ENCODE peak calls at places on chromosome 18, in six cellular contexts. C is GM23248, P is HepG2, N is GM23338, I is right lobe of liver, G is OCI-LY7. Y is an unnamed sample.

GRCh38 chr18:76968073-76968472 is 145.7 kb downstream of the ZNF236 start:
- DNase-seq in P (no peak), G (no peak), C (no peak), I (no peak), N (peak; percentile 88), Y (no peak)

GRCh38 chr18:22504665-22505064 is 87.0 kb upstream of the CTAGE1 start:
- DNase-seq in N (no peak), P (no peak), I (no peak), G (no peak), C (peak; percentile 75), Y (no peak)

GRCh38 chr18:44601447-44601846 is 79.2 kb upstream of the SETBP1 start:
- DNase-seq in N (no peak), P (no peak), G (no peak), C (peak; percentile 92), I (no peak), Y (no peak)

GRCh38 chr18:25827961-25828561 is 262.4 kb downstream of the SS18 start:
- DNase-seq in G (no peak), C (peak; percentile 29), P (peak; percentile 56), I (no peak), N (peak; percentile 34), Y (no peak)

GRCh38 chr18:12321331-12321730 is 13.3 kb downstream of the TUBB6 start:
- DNase-seq in N (no peak), I (no peak), G (peak; percentile 25), P (no peak), C (peak; percentile 24), Y (no peak)

GRCh38 chr18:57915848-57916596 is 112.9 kb upstream of the ATP8B1 start:
- DNase-seq in G (peak; percentile 9), N (no peak), P (peak; percentile 17), C (no peak), I (no peak), Y (peak; percentile 6)

GRCh38 chr18:9814431-9814830 is 71.3 kb upstream of the TXNDC2 start:
- DNase-seq in N (no peak), C (peak; percentile 78), G (no peak), P (peak; percentile 75), I (no peak), Y (no peak)

GRCh38 chr18:11050966-11051365 is 98.4 kb downstream of the PIEZO2 start:
- DNase-seq in G (no peak), C (no peak), P (no peak), I (no peak), N (no peak), Y (no peak)

GRCh38 chr18:67385455-67385854 is 131.1 kb downstream of the DSEL start:
- DNase-seq in P (peak; percentile 78), G (no peak), N (no peak), I (no peak), C (peak; percentile 14), Y (no peak)

GRCh38 chr18:68623342-68623741 is 91.6 kb downstream of the TMX3 start:
- DNase-seq in C (peak; percentile 86), I (no peak), G (peak; percentile 16), P (peak; percentile 47), N (peak; percentile 87), Y (no peak)

GRCh38 chr18:46034230-46034629 is 37.8 kb downstream of the PSTPIP2 start:
- DNase-seq in I (no peak), N (no peak), G (no peak), P (no peak), C (peak; percentile 51), Y (no peak)

GRCh38 chr18:31738460-31739407 is 21.9 kb downstream of the SLC25A52 start:
- DNase-seq in C (peak; percentile 9), I (peak; percentile 89), N (no peak), G (no peak), P (peak; percentile 69), Y (no peak)

GRCh38 chr18:76363451-76364120 is 131.5 kb downstream of the ZNF516 start:
- DNase-seq in I (no peak), C (peak; percentile 52), P (peak; percentile 32), N (no peak), G (no peak), Y (no peak)

GRCh38 chr18:3162181-3162580 is 57.6 kb downstream of the MYOM1 start:
- DNase-seq in G (no peak), I (no peak), C (no peak), N (peak; percentile 22), P (no peak), Y (no peak)

GRCh38 chr18:30486856-30487255 is 555.7 kb downstream of the DSC3 start:
- DNase-seq in C (peak; percentile 19), I (no peak), G (no peak), N (no peak), P (no peak), Y (no peak)

GRCh38 chr18:57789759-57790158 is 13.4 kb downstream of the ATP8B1 start:
- DNase-seq in C (peak; percentile 49), I (no peak), P (no peak), N (no peak), G (no peak), Y (no peak)

GRCh38 chr18:34509879-34510586 is 200.1 kb upstream of the DTNA start:
- DNase-seq in G (no peak), N (no peak), P (no peak), I (no peak), C (no peak), Y (no peak)

GRCh38 chr18:32200766-32201165 is 10.9 kb downstream of the MEP1B start:
- DNase-seq in P (no peak), C (no peak), G (no peak), N (no peak), I (no peak), Y (no peak)

GRCh38 chr18:34626404-34627137 is 83.5 kb upstream of the DTNA start:
- DNase-seq in G (no peak), P (no peak), C (no peak), N (no peak), I (no peak), Y (no peak)

GRCh38 chr18:36158261-36158867 is 28.7 kb downstream of the ELP2 start:
- DNase-seq in G (no peak), P (no peak), C (peak; percentile 85), N (no peak), I (no peak), Y (no peak)

GRCh38 chr18:45993441-45993840 is 26.3 kb upstream of the EPG5 start:
- DNase-seq in N (no peak), P (no peak), C (peak; percentile 85), I (no peak), G (no peak), Y (no peak)

GRCh38 chr18:8162797-8163196 is 446.4 kb upstream of the RAB12 start:
- DNase-seq in I (no peak), C (no peak), P (no peak), G (no peak), N (peak; percentile 9), Y (no peak)

GRCh38 chr18:27428716-27429475 is 243.8 kb upstream of the CHST9 start:
- DNase-seq in C (no peak), P (no peak), N (no peak), I (no peak), G (no peak), Y (no peak)

DNA sequence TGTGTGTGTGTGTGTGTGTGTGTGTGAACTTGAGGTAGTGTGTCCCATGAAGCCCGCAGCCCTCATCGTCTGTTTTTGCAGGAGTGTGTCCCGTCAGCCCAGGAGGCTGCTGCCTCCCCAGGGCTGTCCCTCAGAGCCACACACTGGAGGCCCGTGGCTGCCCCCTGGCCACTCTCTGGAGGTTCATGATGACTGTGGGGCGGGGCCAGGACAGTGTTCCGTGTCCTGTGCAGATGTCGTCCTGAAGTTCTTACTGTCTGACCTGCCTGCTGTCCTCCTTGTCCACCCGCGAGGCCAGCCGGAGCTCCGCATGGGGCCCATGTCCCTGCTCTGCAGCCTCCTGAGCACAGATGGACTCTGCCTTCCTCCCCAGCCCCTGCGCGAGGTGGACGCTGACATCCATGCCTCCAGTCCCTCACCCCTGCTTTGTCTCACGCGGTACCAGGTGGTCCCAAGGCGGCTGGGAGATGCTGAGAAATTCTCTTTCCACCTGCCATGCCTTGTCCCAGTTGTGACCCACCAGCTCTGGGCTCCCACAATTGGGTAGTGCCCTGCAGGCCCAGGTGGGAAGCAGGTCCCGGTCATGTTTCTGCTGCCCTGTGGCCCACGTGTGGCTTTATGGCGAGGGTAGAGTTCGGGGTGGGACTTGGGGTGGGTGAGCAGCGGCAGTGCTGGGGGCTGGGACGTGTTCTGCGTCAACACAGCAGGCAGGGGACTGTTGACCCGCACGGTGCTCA is 92.7 kb downstream of the NFATC1 start:
- DNase-seq in G (no peak), C (no peak), N (no peak), P (no peak), I (peak; percentile 33), Y (no peak)
- H3K4me1 ChIP-seq in G (no peaks in the 10 kb centered on the region), C (peaks cover 13% of the 10 kb centered on the region), N (no peaks in the 10 kb centered on the region), P (no peaks in the 10 kb centered on the region), I (no peaks in the 10 kb centered on the region), Y (no peaks in the 10 kb centered on the region)

GRCh38 chr18:48828201-48828580 is 122.6 kb downstream of the SMAD7 start:
- DNase-seq in C (no peak), G (no peak), I (no peak), N (no peak), P (no peak), Y (no peak)
- H3K27ac ChIP-seq in C (peak overlapping the region; percentile 90), G (no peak overlapping the region), I (peak overlapping the region; percentile 3), N (peak overlapping the region; percentile 47), P (no peak overlapping the region), Y (no peak overlapping the region)

DNA sequence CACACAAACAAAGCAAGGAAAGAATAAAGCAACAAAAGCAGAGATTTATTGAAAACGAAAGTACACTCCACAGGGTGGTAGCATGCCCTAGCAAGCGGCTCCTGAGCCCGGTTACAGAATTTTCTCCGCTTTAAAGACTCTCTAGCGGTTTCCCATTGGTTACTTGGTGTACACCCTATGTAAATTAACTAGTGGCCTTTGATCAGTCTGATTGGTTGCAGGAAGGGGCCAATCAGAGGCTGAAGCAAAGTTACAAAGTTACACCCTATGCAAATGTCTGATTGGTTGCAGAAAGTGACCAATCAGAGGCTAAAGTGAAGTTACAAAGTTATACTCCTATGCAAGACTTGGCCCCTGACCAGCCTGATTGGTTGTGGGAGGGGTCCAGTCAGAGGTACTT is 242.9 kb downstream of the LDLRAD4 start:
- DNase-seq in P (no peak), N (no peak), G (no peak), I (no peak), C (no peak), Y (no peak)
- H3K4me1 ChIP-seq in P (peaks cover 19% of the 10 kb centered on the region), N (no peaks in the 10 kb centered on the region), G (peaks cover 37% of the 10 kb centered on the region), I (no peaks in the 10 kb centered on the region), C (no peaks in the 10 kb centered on the region), Y (no peaks in the 10 kb centered on the region)

GRCh38 chr18:42920621-42921020 is 194.9 kb downstream of the RIT2 start:
- DNase-seq in P (no peak), N (peak; percentile 22), C (no peak), I (no peak), G (no peak), Y (no peak)

GRCh38 chr18:42925036-42925435 is 190.4 kb downstream of the RIT2 start:
- DNase-seq in P (no peak), N (no peak), I (no peak), C (no peak), G (no peak), Y (no peak)

GRCh38 chr18:42922363-42922762 is 193.1 kb downstream of the RIT2 start:
- DNase-seq in C (no peak), G (no peak), N (no peak), I (no peak), P (no peak), Y (no peak)

GRCh38 chr18:42915240-42915791 is 200.2 kb downstream of the RIT2 start:
- DNase-seq in N (no peak), C (no peak), P (no peak), I (no peak), G (no peak), Y (no peak)

DNA sequence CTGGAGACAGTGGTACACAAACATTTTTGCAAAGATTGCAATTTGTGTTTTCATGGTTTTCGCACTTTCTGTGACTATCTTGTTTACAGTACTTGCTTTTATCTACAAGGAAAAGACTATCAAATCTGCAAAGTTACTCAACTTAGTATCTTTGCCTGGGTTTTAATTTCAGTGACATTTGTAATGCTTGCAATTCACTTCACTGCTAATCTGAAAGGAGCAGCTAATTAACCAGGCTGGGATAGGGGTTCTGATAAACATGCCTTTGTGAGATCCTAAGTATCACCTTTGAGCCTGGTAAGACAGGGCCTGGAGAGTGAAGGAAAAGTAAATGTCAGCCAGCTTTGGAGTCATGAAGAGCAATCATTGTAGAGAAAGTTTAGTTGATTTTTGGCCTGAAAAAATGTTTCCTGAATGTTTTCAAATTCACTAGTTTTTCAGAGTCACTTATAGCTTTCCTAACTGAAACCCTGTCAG is 194.2 kb downstream of the RIT2 start:
- DNase-seq in N (peak; percentile 13), C (no peak), I (no peak), G (no peak), P (no peak), Y (no peak)
- H3K27ac ChIP-seq in N (no peak overlapping the region), C (no peak overlapping the region), I (no peak overlapping the region), G (no peak overlapping the region), P (no peak overlapping the region), Y (no peak overlapping the region)